ENCODE peak calls at places on chromosomes 11 and 22, in ten cellular contexts. One of them, this sample, is unnamed.

GRCh38 chr11:45930031-45930794 is 7.8 kb downstream of the LARGE2 start:
- DNase-seq in activated T-helper 1 cell treated with anti-CD3 and anti-CD28 coated beads, Interleukin-12 subunit alpha, Interleukin-12 subunit beta, Interleukin-2, Interleukin-4 antibody, amounts not matched to agents 30 ng/mL and 10 ng/mL and 1 ng/mL, durations not matched to agents 14 hours and 24 hours and 36 hours: no peak
- DNase-seq in H54: no peak
- DNase-seq in endothelial cell: no peak
- DNase-seq in NCI-H510A treated with DMSO at 0.1 percent for 48 hours: peak; percentile 27
- DNase-seq in CD8-positive, alpha-beta T cell: peak; percentile 33
- DNase-seq in IMR-90: no peak
- DNase-seq in mucosa of gallbladder: peak; percentile 35
- DNase-seq in NCI-H1105 treated with DMSO at 0.1 percent for 48 hours: peak; percentile 85
- DNase-seq in activated CD4-positive, CD25-positive, alpha-beta regulatory T cell: no peak
- DNase-seq in this sample: peak; percentile 96

GRCh38 chr11:44782478-44782877 is 55.7 kb downstream of the TSPAN18 start:
- DNase-seq in activated T-helper 1 cell treated with anti-CD3 and anti-CD28 coated beads, Interleukin-12 subunit alpha, Interleukin-12 subunit beta, Interleukin-2, Interleukin-4 antibody, amounts not matched to agents 30 ng/mL and 10 ng/mL and 1 ng/mL, durations not matched to agents 14 hours and 24 hours and 36 hours: no peak
- DNase-seq in H54: no peak
- DNase-seq in endothelial cell: no peak
- DNase-seq in NCI-H510A treated with DMSO at 0.1 percent for 48 hours: no peak
- DNase-seq in CD8-positive, alpha-beta T cell: no peak
- DNase-seq in IMR-90: no peak
- DNase-seq in mucosa of gallbladder: no peak
- DNase-seq in NCI-H1105 treated with DMSO at 0.1 percent for 48 hours: no peak
- DNase-seq in activated CD4-positive, CD25-positive, alpha-beta regulatory T cell: no peak
- DNase-seq in this sample: no peak

GRCh38 chr11:102155676-102156075 is 45.4 kb downstream of the YAP1 start:
- DNase-seq in activated T-helper 1 cell treated with anti-CD3 and anti-CD28 coated beads, Interleukin-12 subunit alpha, Interleukin-12 subunit beta, Interleukin-2, Interleukin-4 antibody, amounts not matched to agents 30 ng/mL and 10 ng/mL and 1 ng/mL, durations not matched to agents 14 hours and 24 hours and 36 hours: no peak
- DNase-seq in H54: no peak
- DNase-seq in endothelial cell: no peak
- DNase-seq in NCI-H510A treated with DMSO at 0.1 percent for 48 hours: no peak
- DNase-seq in CD8-positive, alpha-beta T cell: no peak
- DNase-seq in IMR-90: peak; percentile 51
- DNase-seq in mucosa of gallbladder: no peak
- DNase-seq in NCI-H1105 treated with DMSO at 0.1 percent for 48 hours: no peak
- DNase-seq in activated CD4-positive, CD25-positive, alpha-beta regulatory T cell: no peak
- DNase-seq in this sample: no peak

GRCh38 chr11:1226226-1226961 is 3.5 kb downstream of the MUC5B start:
- DNase-seq in activated T-helper 1 cell treated with anti-CD3 and anti-CD28 coated beads, Interleukin-12 subunit alpha, Interleukin-12 subunit beta, Interleukin-2, Interleukin-4 antibody, amounts not matched to agents 30 ng/mL and 10 ng/mL and 1 ng/mL, durations not matched to agents 14 hours and 24 hours and 36 hours: no peak
- DNase-seq in H54: no peak
- DNase-seq in endothelial cell: no peak
- DNase-seq in NCI-H510A treated with DMSO at 0.1 percent for 48 hours: no peak
- DNase-seq in CD8-positive, alpha-beta T cell: no peak
- DNase-seq in IMR-90: no peak
- DNase-seq in mucosa of gallbladder: no peak
- DNase-seq in NCI-H1105 treated with DMSO at 0.1 percent for 48 hours: no peak
- DNase-seq in activated CD4-positive, CD25-positive, alpha-beta regulatory T cell: no peak
- DNase-seq in this sample: no peak

GRCh38 chr22:46830001-46830715 is 67.7 kb downstream of the TBC1D22A start:
- DNase-seq in activated T-helper 1 cell treated with anti-CD3 and anti-CD28 coated beads, Interleukin-12 subunit alpha, Interleukin-12 subunit beta, Interleukin-2, Interleukin-4 antibody, amounts not matched to agents 30 ng/mL and 10 ng/mL and 1 ng/mL, durations not matched to agents 14 hours and 24 hours and 36 hours: no peak
- DNase-seq in H54: peak; percentile 33
- DNase-seq in endothelial cell: no peak
- DNase-seq in NCI-H510A treated with DMSO at 0.1 percent for 48 hours: no peak
- DNase-seq in CD8-positive, alpha-beta T cell: no peak
- DNase-seq in IMR-90: peak; percentile 52
- DNase-seq in mucosa of gallbladder: peak; percentile 69
- DNase-seq in NCI-H1105 treated with DMSO at 0.1 percent for 48 hours: no peak
- DNase-seq in activated CD4-positive, CD25-positive, alpha-beta regulatory T cell: no peak
- DNase-seq in this sample: no peak

GRCh38 chr11:20127671-20128527 is 32.4 kb downstream of the DBX1 start:
- DNase-seq in activated T-helper 1 cell treated with anti-CD3 and anti-CD28 coated beads, Interleukin-12 subunit alpha, Interleukin-12 subunit beta, Interleukin-2, Interleukin-4 antibody, amounts not matched to agents 30 ng/mL and 10 ng/mL and 1 ng/mL, durations not matched to agents 14 hours and 24 hours and 36 hours: peak; percentile 43
- DNase-seq in H54: peak; percentile 55
- DNase-seq in endothelial cell: peak; percentile 91
- DNase-seq in NCI-H510A treated with DMSO at 0.1 percent for 48 hours: peak; percentile 32
- DNase-seq in CD8-positive, alpha-beta T cell: peak; percentile 72
- DNase-seq in IMR-90: peak; percentile 69
- DNase-seq in mucosa of gallbladder: peak; percentile 64
- DNase-seq in NCI-H1105 treated with DMSO at 0.1 percent for 48 hours: peak; percentile 66
- DNase-seq in activated CD4-positive, CD25-positive, alpha-beta regulatory T cell: peak; percentile 54
- DNase-seq in this sample: peak; percentile 62

GRCh38 chr11:82775218-82775617 is 41.6 kb upstream of the FAM181B start:
- DNase-seq in activated T-helper 1 cell treated with anti-CD3 and anti-CD28 coated beads, Interleukin-12 subunit alpha, Interleukin-12 subunit beta, Interleukin-2, Interleukin-4 antibody, amounts not matched to agents 30 ng/mL and 10 ng/mL and 1 ng/mL, durations not matched to agents 14 hours and 24 hours and 36 hours: no peak
- DNase-seq in H54: no peak
- DNase-seq in endothelial cell: no peak
- DNase-seq in NCI-H510A treated with DMSO at 0.1 percent for 48 hours: no peak
- DNase-seq in CD8-positive, alpha-beta T cell: no peak
- DNase-seq in IMR-90: no peak
- DNase-seq in mucosa of gallbladder: no peak
- DNase-seq in NCI-H1105 treated with DMSO at 0.1 percent for 48 hours: no peak
- DNase-seq in activated CD4-positive, CD25-positive, alpha-beta regulatory T cell: no peak
- DNase-seq in this sample: no peak

GRCh38 chr11:1165256-1166041 is 7.7 kb downstream of the MUC5AC start:
- DNase-seq in activated T-helper 1 cell treated with anti-CD3 and anti-CD28 coated beads, Interleukin-12 subunit alpha, Interleukin-12 subunit beta, Interleukin-2, Interleukin-4 antibody, amounts not matched to agents 30 ng/mL and 10 ng/mL and 1 ng/mL, durations not matched to agents 14 hours and 24 hours and 36 hours: no peak
- DNase-seq in H54: no peak
- DNase-seq in endothelial cell: no peak
- DNase-seq in NCI-H510A treated with DMSO at 0.1 percent for 48 hours: no peak
- DNase-seq in CD8-positive, alpha-beta T cell: no peak
- DNase-seq in IMR-90: no peak
- DNase-seq in mucosa of gallbladder: no peak
- DNase-seq in NCI-H1105 treated with DMSO at 0.1 percent for 48 hours: no peak
- DNase-seq in activated CD4-positive, CD25-positive, alpha-beta regulatory T cell: no peak
- DNase-seq in this sample: no peak

GRCh38 chr11:11382858-11383532 is 29.9 kb upstream of the CSNK2A3 start:
- DNase-seq in activated T-helper 1 cell treated with anti-CD3 and anti-CD28 coated beads, Interleukin-12 subunit alpha, Interleukin-12 subunit beta, Interleukin-2, Interleukin-4 antibody, amounts not matched to agents 30 ng/mL and 10 ng/mL and 1 ng/mL, durations not matched to agents 14 hours and 24 hours and 36 hours: no peak
- DNase-seq in H54: peak; percentile 23
- DNase-seq in endothelial cell: no peak
- DNase-seq in NCI-H510A treated with DMSO at 0.1 percent for 48 hours: peak; percentile 61
- DNase-seq in CD8-positive, alpha-beta T cell: no peak
- DNase-seq in IMR-90: no peak
- DNase-seq in mucosa of gallbladder: no peak
- DNase-seq in NCI-H1105 treated with DMSO at 0.1 percent for 48 hours: peak; percentile 20
- DNase-seq in activated CD4-positive, CD25-positive, alpha-beta regulatory T cell: no peak
- DNase-seq in this sample: no peak

GRCh38 chr11:122672892-122673291 is 17.4 kb downstream of the UBASH3B start:
- DNase-seq in activated T-helper 1 cell treated with anti-CD3 and anti-CD28 coated beads, Interleukin-12 subunit alpha, Interleukin-12 subunit beta, Interleukin-2, Interleukin-4 antibody, amounts not matched to agents 30 ng/mL and 10 ng/mL and 1 ng/mL, durations not matched to agents 14 hours and 24 hours and 36 hours: no peak
- DNase-seq in H54: no peak
- DNase-seq in endothelial cell: no peak
- DNase-seq in NCI-H510A treated with DMSO at 0.1 percent for 48 hours: no peak
- DNase-seq in CD8-positive, alpha-beta T cell: no peak
- DNase-seq in IMR-90: no peak
- DNase-seq in mucosa of gallbladder: no peak
- DNase-seq in NCI-H1105 treated with DMSO at 0.1 percent for 48 hours: no peak
- DNase-seq in activated CD4-positive, CD25-positive, alpha-beta regulatory T cell: no peak
- DNase-seq in this sample: no peak

GRCh38 chr11:33804471-33804870 is 30.2 kb upstream of the FBXO3 start:
- DNase-seq in activated T-helper 1 cell treated with anti-CD3 and anti-CD28 coated beads, Interleukin-12 subunit alpha, Interleukin-12 subunit beta, Interleukin-2, Interleukin-4 antibody, amounts not matched to agents 30 ng/mL and 10 ng/mL and 1 ng/mL, durations not matched to agents 14 hours and 24 hours and 36 hours: no peak
- DNase-seq in H54: no peak
- DNase-seq in endothelial cell: no peak
- DNase-seq in NCI-H510A treated with DMSO at 0.1 percent for 48 hours: no peak
- DNase-seq in CD8-positive, alpha-beta T cell: no peak
- DNase-seq in IMR-90: no peak
- DNase-seq in mucosa of gallbladder: no peak
- DNase-seq in NCI-H1105 treated with DMSO at 0.1 percent for 48 hours: peak; percentile 36
- DNase-seq in activated CD4-positive, CD25-positive, alpha-beta regulatory T cell: no peak
- DNase-seq in this sample: no peak

GRCh38 chr11:80285076-80285790 is 844.4 kb upstream of the TENM4 start:
- DNase-seq in activated T-helper 1 cell treated with anti-CD3 and anti-CD28 coated beads, Interleukin-12 subunit alpha, Interleukin-12 subunit beta, Interleukin-2, Interleukin-4 antibody, amounts not matched to agents 30 ng/mL and 10 ng/mL and 1 ng/mL, durations not matched to agents 14 hours and 24 hours and 36 hours: no peak
- DNase-seq in H54: no peak
- DNase-seq in endothelial cell: no peak
- DNase-seq in NCI-H510A treated with DMSO at 0.1 percent for 48 hours: no peak
- DNase-seq in CD8-positive, alpha-beta T cell: no peak
- DNase-seq in IMR-90: peak; percentile 47
- DNase-seq in mucosa of gallbladder: no peak
- DNase-seq in NCI-H1105 treated with DMSO at 0.1 percent for 48 hours: no peak
- DNase-seq in activated CD4-positive, CD25-positive, alpha-beta regulatory T cell: no peak
- DNase-seq in this sample: no peak

GRCh38 chr11:47514825-47515647 is 37.9 kb downstream of the CELF1 start:
- DNase-seq in activated T-helper 1 cell treated with anti-CD3 and anti-CD28 coated beads, Interleukin-12 subunit alpha, Interleukin-12 subunit beta, Interleukin-2, Interleukin-4 antibody, amounts not matched to agents 30 ng/mL and 10 ng/mL and 1 ng/mL, durations not matched to agents 14 hours and 24 hours and 36 hours: no peak
- DNase-seq in H54: peak; percentile 52
- DNase-seq in endothelial cell: no peak
- DNase-seq in NCI-H510A treated with DMSO at 0.1 percent for 48 hours: no peak
- DNase-seq in CD8-positive, alpha-beta T cell: no peak
- DNase-seq in IMR-90: peak; percentile 95
- DNase-seq in mucosa of gallbladder: no peak
- DNase-seq in NCI-H1105 treated with DMSO at 0.1 percent for 48 hours: no peak
- DNase-seq in activated CD4-positive, CD25-positive, alpha-beta regulatory T cell: no peak
- DNase-seq in this sample: no peak

GRCh38 chr11:13215157-13215556 is 62.4 kb upstream of the BMAL1 start:
- DNase-seq in activated T-helper 1 cell treated with anti-CD3 and anti-CD28 coated beads, Interleukin-12 subunit alpha, Interleukin-12 subunit beta, Interleukin-2, Interleukin-4 antibody, amounts not matched to agents 30 ng/mL and 10 ng/mL and 1 ng/mL, durations not matched to agents 14 hours and 24 hours and 36 hours: no peak
- DNase-seq in H54: no peak
- DNase-seq in endothelial cell: no peak
- DNase-seq in NCI-H510A treated with DMSO at 0.1 percent for 48 hours: no peak
- DNase-seq in CD8-positive, alpha-beta T cell: no peak
- DNase-seq in IMR-90: peak; percentile 95
- DNase-seq in mucosa of gallbladder: no peak
- DNase-seq in NCI-H1105 treated with DMSO at 0.1 percent for 48 hours: no peak
- DNase-seq in activated CD4-positive, CD25-positive, alpha-beta regulatory T cell: no peak
- DNase-seq in this sample: no peak

GRCh38 chr11:77262803-77263202 is 38.7 kb downstream of the GDPD4 start:
- DNase-seq in activated T-helper 1 cell treated with anti-CD3 and anti-CD28 coated beads, Interleukin-12 subunit alpha, Interleukin-12 subunit beta, Interleukin-2, Interleukin-4 antibody, amounts not matched to agents 30 ng/mL and 10 ng/mL and 1 ng/mL, durations not matched to agents 14 hours and 24 hours and 36 hours: no peak
- DNase-seq in H54: no peak
- DNase-seq in endothelial cell: no peak
- DNase-seq in NCI-H510A treated with DMSO at 0.1 percent for 48 hours: no peak
- DNase-seq in CD8-positive, alpha-beta T cell: no peak
- DNase-seq in IMR-90: no peak
- DNase-seq in mucosa of gallbladder: no peak
- DNase-seq in NCI-H1105 treated with DMSO at 0.1 percent for 48 hours: no peak
- DNase-seq in activated CD4-positive, CD25-positive, alpha-beta regulatory T cell: no peak
- DNase-seq in this sample: no peak

GRCh38 chr11:132186699-132187098 is 816.3 kb downstream of the NTM start:
- DNase-seq in activated T-helper 1 cell treated with anti-CD3 and anti-CD28 coated beads, Interleukin-12 subunit alpha, Interleukin-12 subunit beta, Interleukin-2, Interleukin-4 antibody, amounts not matched to agents 30 ng/mL and 10 ng/mL and 1 ng/mL, durations not matched to agents 14 hours and 24 hours and 36 hours: no peak
- DNase-seq in H54: no peak
- DNase-seq in endothelial cell: peak; percentile 52
- DNase-seq in NCI-H510A treated with DMSO at 0.1 percent for 48 hours: no peak
- DNase-seq in CD8-positive, alpha-beta T cell: no peak
- DNase-seq in IMR-90: no peak
- DNase-seq in mucosa of gallbladder: no peak
- DNase-seq in NCI-H1105 treated with DMSO at 0.1 percent for 48 hours: no peak
- DNase-seq in activated CD4-positive, CD25-positive, alpha-beta regulatory T cell: no peak
- DNase-seq in this sample: no peak

GRCh38 chr11:125923012-125923579 is 18.8 kb downstream of the DDX25 start:
- DNase-seq in activated T-helper 1 cell treated with anti-CD3 and anti-CD28 coated beads, Interleukin-12 subunit alpha, Interleukin-12 subunit beta, Interleukin-2, Interleukin-4 antibody, amounts not matched to agents 30 ng/mL and 10 ng/mL and 1 ng/mL, durations not matched to agents 14 hours and 24 hours and 36 hours: peak; percentile 37
- DNase-seq in H54: peak; percentile 30
- DNase-seq in endothelial cell: peak; percentile 71
- DNase-seq in NCI-H510A treated with DMSO at 0.1 percent for 48 hours: peak; percentile 76
- DNase-seq in CD8-positive, alpha-beta T cell: peak; percentile 29
- DNase-seq in IMR-90: peak; percentile 68
- DNase-seq in mucosa of gallbladder: peak; percentile 72
- DNase-seq in NCI-H1105 treated with DMSO at 0.1 percent for 48 hours: peak; percentile 82
- DNase-seq in activated CD4-positive, CD25-positive, alpha-beta regulatory T cell: no peak
- DNase-seq in this sample: peak; percentile 78

GRCh38 chr22:29722587-29722986 is 2.8 kb downstream of the CABP7 start:
- DNase-seq in activated T-helper 1 cell treated with anti-CD3 and anti-CD28 coated beads, Interleukin-12 subunit alpha, Interleukin-12 subunit beta, Interleukin-2, Interleukin-4 antibody, amounts not matched to agents 30 ng/mL and 10 ng/mL and 1 ng/mL, durations not matched to agents 14 hours and 24 hours and 36 hours: no peak
- DNase-seq in H54: no peak
- DNase-seq in endothelial cell: no peak
- DNase-seq in NCI-H510A treated with DMSO at 0.1 percent for 48 hours: no peak
- DNase-seq in CD8-positive, alpha-beta T cell: no peak
- DNase-seq in IMR-90: no peak
- DNase-seq in mucosa of gallbladder: no peak
- DNase-seq in NCI-H1105 treated with DMSO at 0.1 percent for 48 hours: no peak
- DNase-seq in activated CD4-positive, CD25-positive, alpha-beta regulatory T cell: no peak
- DNase-seq in this sample: no peak